ENCODE peak calls at places on chromosomes 3 and 15, in six cellular contexts. U, O, C, B, E and R are unnamed samples.

GRCh38 chr3:122295286-122295685 is 29.8 kb upstream of the CSTA start:
- DNase-seq in B (no peak), O (no peak), C (no peak), U (no peak), E (no peak), R (no peak)

GRCh38 chr15:80309769-80310384 is 57.9 kb upstream of the CTXND1 start:
- DNase-seq in C (peak; percentile 4), O (peak; percentile 4), E (no peak), U (peak; percentile 43), B (peak; percentile 68), R (peak; percentile 61)

GRCh38 chr15:87762110-87762509 is 494.4 kb downstream of the NTRK3 start:
- DNase-seq in E (no peak), U (no peak), C (peak; percentile 71), O (no peak), B (no peak), R (no peak)

GRCh38 chr3:12178091-12178820 is 19.5 kb upstream of the TIMP4 start:
- DNase-seq in C (no peak), B (no peak), E (no peak), U (no peak), O (no peak), R (no peak)

GRCh38 chr15:31216210-31216911 is 110.3 kb upstream of the KLF13 start:
- DNase-seq in E (no peak), U (peak; percentile 88), C (peak; percentile 83), O (no peak), B (peak; percentile 78), R (peak; percentile 81)

GRCh38 chr15:66873856-66874255 is 171.8 kb downstream of the SMAD6 start:
- DNase-seq in O (no peak), B (peak; percentile 11), E (no peak), U (no peak), C (no peak), R (no peak)

GRCh38 chr15:49814709-49815108 is 193.9 kb downstream of the DTWD1 start:
- DNase-seq in U (no peak), O (no peak), C (no peak), B (no peak), E (no peak), R (no peak)

GRCh38 chr15:47961401-47962090 is 159.2 kb upstream of the SLC24A5 start:
- DNase-seq in U (no peak), E (no peak), B (no peak), O (no peak), C (no peak), R (no peak)

GRCh38 chr3:129558076-129558771 is 15.2 kb downstream of the H1-8 start:
- DNase-seq in U (no peak), B (no peak), C (no peak), O (no peak), E (no peak), R (no peak)

GRCh38 chr3:9301091-9301490 is 51.6 kb upstream of the SRGAP3 start:
- DNase-seq in C (no peak), E (no peak), O (no peak), B (no peak), U (no peak), R (no peak)

GRCh38 chr3:95227092-95227491 is 1164.2 kb downstream of the NSUN3 start:
- DNase-seq in U (no peak), O (no peak), E (no peak), C (no peak), B (no peak), R (no peak)
- H2AFZ ChIP-seq in U (no peak overlapping the region), O (no peak overlapping the region), E (no peak overlapping the region), C (no peak overlapping the region), B (no peak overlapping the region), R (no peak overlapping the region)

DNA sequence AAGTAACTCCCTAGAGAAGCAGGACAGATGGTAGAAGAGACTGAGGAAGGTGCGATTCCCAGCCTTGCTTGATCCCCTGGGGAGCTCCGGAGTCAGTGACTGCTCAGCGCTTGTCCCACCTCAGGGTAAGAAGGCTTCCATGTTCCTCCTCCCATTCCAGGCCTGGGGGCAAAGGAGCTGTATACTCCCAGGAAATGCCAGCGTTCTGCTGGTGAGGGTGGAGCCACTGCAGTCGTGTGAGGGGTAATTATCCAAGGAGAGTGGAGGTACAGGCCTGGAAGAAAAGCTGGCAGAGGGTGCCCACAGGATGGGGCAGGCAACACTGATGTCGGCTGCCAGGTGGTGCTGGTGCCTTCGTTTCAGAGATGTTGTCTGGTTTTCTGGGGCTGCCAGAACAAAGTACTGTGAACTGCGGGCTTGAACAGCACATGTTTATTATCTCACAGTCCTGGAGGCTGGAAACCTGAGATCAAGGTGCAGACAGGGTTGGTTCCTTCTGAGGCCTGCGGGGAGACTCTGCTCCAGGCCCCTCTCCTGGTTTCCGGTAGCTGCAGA is 12.1 kb upstream of the APBA2 start:
- DNase-seq in C (no peak), U (peak; percentile 51), B (no peak), E (no peak), O (no peak), R (no peak)
- H3K27ac ChIP-seq in C (no peak overlapping the region), U (no peak overlapping the region), B (no peak overlapping the region), E (no peak overlapping the region), O (no peak overlapping the region), R (no peak overlapping the region)

DNA sequence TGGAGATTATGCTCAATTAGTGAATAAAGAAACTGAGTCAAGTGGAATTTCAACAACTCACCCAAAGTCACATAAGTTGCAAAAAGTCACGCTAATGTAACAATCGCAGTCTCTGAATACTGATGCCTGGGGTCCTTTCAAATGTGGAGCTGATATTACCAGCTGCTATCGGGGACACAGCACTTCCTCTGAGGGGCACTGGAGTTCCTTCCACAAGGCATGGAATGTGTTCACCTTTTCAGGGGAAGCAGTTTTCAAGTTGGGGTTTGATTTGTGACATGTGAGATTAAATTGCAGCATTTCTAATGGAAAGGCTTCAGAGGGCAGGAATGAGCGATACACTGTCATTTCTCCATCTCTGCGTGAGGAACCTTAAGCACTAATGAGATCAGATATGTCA is 807.1 kb upstream of the CFAP20DC start:
- DNase-seq in E (no peak), O (no peak), B (no peak), C (no peak), U (no peak), R (no peak)
- H3K9me2 ChIP-seq in E (no peaks in the 10 kb centered on the region), O (no peaks in the 10 kb centered on the region), B (no peaks in the 10 kb centered on the region), C (no peaks in the 10 kb centered on the region), U (no peaks in the 10 kb centered on the region), R (no peaks in the 10 kb centered on the region)

GRCh38 chr3:170038434-170039110 is 777 bp downstream of the GPR160 start:
- DNase-seq in B (peak; percentile 87), E (no peak), C (peak; percentile 67), O (no peak), U (no peak), R (peak; percentile 65)
- H2AFZ ChIP-seq in B (peak overlapping the region; percentile 93), E (peak overlapping the region; percentile 97), C (peak overlapping the region; percentile 76), O (peak overlapping the region; percentile 52), U (peak overlapping the region; percentile 56), R (peak overlapping the region; percentile 81)

GRCh38 chr3:48425281-48425812 is 4.5 kb downstream of the PLXNB1 start:
- DNase-seq in U (peak; percentile 36), C (no peak), E (no peak), O (no peak), B (no peak), R (no peak)
- H3K27ac ChIP-seq in U (no peak overlapping the region), C (no peak overlapping the region), E (no peak overlapping the region), O (no peak overlapping the region), B (no peak overlapping the region), R (peak overlapping the region; percentile 51)

DNA sequence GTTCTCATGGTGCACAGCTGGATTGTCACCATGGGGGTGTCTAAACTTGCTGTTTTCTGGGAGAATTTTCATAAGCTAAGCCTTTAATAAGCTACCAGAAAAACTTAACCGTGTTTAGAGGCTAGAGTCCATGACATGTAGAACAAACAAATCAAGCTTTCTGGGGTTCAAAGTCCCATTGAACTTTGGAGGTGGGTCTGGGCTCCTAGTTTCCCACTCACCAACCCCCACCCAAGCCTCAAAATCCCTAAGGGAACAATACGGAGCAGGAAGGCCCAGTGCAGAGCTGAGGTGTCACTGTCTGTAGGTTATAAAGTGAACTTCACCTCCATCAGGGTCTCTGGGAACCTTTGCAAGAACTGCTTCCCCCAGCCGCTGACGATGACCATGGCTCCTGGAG is 25.5 kb downstream of the RTP1 start:
- DNase-seq in C (no peak), O (no peak), B (no peak), E (no peak), U (no peak), R (no peak)
- H3K9me2 ChIP-seq in C (no peaks in the 10 kb centered on the region), O (no peaks in the 10 kb centered on the region), B (peaks cover 4% of the 10 kb centered on the region), E (no peaks in the 10 kb centered on the region), U (no peaks in the 10 kb centered on the region), R (no peaks in the 10 kb centered on the region)

DNA sequence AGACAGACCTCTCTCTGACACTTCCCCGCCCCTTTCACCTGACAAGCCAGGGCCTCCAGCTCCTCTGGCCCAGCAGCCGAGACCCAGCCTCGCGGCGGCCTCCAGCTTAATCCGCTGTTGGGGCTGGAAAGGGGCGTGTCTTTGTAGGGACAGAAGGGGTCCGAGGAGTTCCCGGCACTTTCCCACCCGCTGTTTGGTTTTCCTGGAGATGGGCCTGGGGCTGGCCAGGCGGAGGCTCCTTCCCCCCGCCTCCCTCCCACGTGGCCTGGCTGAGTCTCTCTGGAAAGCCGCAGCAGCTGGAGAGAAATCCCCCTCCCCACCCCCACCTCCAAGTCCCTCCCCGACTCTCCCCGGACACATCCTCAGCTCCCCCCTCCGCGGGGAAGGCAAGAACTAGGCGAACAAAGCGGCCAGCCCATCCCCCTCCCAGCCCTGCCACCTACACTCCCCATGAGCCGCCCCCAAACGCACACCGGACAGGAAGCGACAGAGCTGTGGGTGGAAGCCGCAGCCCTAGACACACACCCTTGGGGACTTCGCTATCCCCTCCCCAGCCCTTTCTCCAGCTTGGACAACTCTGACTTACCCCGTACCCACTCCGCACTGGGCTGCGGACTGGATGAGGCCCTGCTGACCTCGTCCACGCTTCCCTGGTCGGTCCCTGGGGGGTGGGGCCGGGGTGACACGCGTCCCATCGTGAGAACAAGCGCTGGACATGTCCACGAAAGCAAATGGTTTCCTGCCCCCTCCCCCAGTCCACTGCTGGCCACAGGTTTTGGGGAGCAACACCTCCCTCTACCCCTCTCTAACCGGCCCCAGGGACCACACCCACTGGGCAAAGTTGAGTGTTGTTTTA is 1.2 kb downstream of the IGDCC4 start:
- DNase-seq in O (no peak), U (peak; percentile 62), B (peak; percentile 98), E (no peak), C (no peak), R (peak; percentile 85)
- H2AFZ ChIP-seq in O (peak overlapping the region; percentile 54), U (peak overlapping the region; percentile 76), B (no peak overlapping the region), E (no peak overlapping the region), C (no peak overlapping the region), R (peak overlapping the region; percentile 64)

GRCh38 chr3:112358311-112358780 is 25.4 kb downstream of the CD200 start:
- DNase-seq in E (no peak), U (no peak), C (peak; percentile 4), O (no peak), B (no peak), R (no peak)

GRCh38 chr3:112364291-112364690 is 31.3 kb downstream of the CD200 start:
- DNase-seq in O (no peak), U (no peak), E (no peak), C (no peak), B (no peak), R (no peak)

GRCh38 chr3:112362221-112362620 is 29.3 kb downstream of the CD200 start:
- DNase-seq in E (no peak), B (no peak), O (no peak), C (no peak), U (no peak), R (no peak)

GRCh38 chr3:112357888-112358287 is 24.9 kb downstream of the CD200 start:
- DNase-seq in C (no peak), E (no peak), B (no peak), U (no peak), O (no peak), R (no peak)

DNA sequence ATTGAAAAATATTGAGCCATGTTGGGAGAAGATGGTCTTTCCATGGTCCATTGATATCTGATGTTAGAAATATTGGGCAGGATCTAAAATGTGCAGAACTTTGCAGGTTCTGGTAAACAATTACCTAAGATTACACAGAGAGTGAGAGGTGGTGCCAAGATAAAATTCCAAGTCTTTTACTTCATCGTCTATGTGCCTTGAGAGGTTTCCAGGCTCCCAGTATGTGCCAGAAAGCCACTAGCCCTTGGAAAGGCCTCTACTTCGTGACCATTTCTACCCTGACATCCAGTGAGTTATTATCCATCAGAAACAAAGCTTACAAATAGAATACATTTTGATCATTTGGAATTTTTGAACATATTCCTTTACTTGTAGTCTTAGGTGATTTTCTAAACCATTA is 27.6 kb downstream of the CD200 start:
- DNase-seq in U (no peak), O (no peak), B (no peak), C (no peak), E (no peak), R (no peak)
- H3K27ac ChIP-seq in U (no peak overlapping the region), O (no peak overlapping the region), B (peak overlapping the region; percentile 12), C (no peak overlapping the region), E (no peak overlapping the region), R (no peak overlapping the region)